ENCODE peak calls at places on chromosomes 12 and 14, in seven cellular contexts. S, D, E, C, A, M and T are unnamed samples.

GRCh38 chr12:72790273-72790672 is 518.1 kb downstream of the TRHDE start:
- DNase-seq in S (no peak), A (no peak), C (no peak), D (no peak), M (peak), E (peak), T (no peak)

GRCh38 chr12:99130808-99131538 is 485.9 kb downstream of the APAF1 start:
- DNase-seq in C (peak), A (no peak), S (no peak), E (no peak), D (peak), M (no peak), T (no peak)

GRCh38 chr12:22037952-22038351 is 8.1 kb upstream of the CMAS start:
- DNase-seq in S (no peak), A (no peak), E (peak), D (no peak), C (no peak), M (no peak), T (no peak)

GRCh38 chr12:89225401-89225800 is 126.9 kb downstream of the DUSP6 start:
- DNase-seq in E (peak), D (peak), S (no peak), A (peak), C (no peak), M (peak), T (no peak)

GRCh38 chr14:22852599-22852939 is 16.2 kb downstream of the MMP14 start:
- DNase-seq in D (no peak), E (no peak), S (no peak), M (no peak), C (no peak), A (no peak), T (no peak)

GRCh38 chr12:6230321-6231110 is 30.3 kb downstream of the CD9 start:
- DNase-seq in C (no peak), D (peak), A (peak), E (peak), S (peak), M (no peak), T (no peak)

GRCh38 chr12:70722584-70723343 is 85.5 kb upstream of the PTPRB start:
- DNase-seq in A (peak), M (no peak), C (peak), D (peak), E (no peak), S (no peak), T (no peak)

GRCh38 chr12:2064078-2064507 is 11.3 kb downstream of the CACNA1C start:
- DNase-seq in C (peak), D (peak), M (no peak), A (peak), S (no peak), E (peak), T (no peak)

GRCh38 chr12:121273364-121273896 is 23.1 kb downstream of the CAMKK2 start:
- DNase-seq in A (no peak), C (no peak), D (no peak), E (no peak), S (no peak), M (no peak), T (no peak)

GRCh38 chr14:38143651-38144505 is 63.8 kb upstream of the SSTR1 start:
- DNase-seq in D (peak), E (no peak), A (peak), C (peak), S (no peak), M (peak), T (peak)

GRCh38 chr12:7130537-7130790 is 293 bp downstream of the CLSTN3 start:
- DNase-seq in S (no peak), C (no peak), D (no peak), E (no peak), A (no peak), M (no peak), T (no peak)

GRCh38 chr12:94815958-94816357 is 165.6 kb upstream of the TMCC3 start:
- DNase-seq in E (no peak), C (no peak), A (no peak), D (no peak), S (no peak), M (no peak), T (no peak)

GRCh38 chr12:25496098-25496587 is 56.9 kb downstream of the LMNTD1 start:
- DNase-seq in S (no peak), A (peak), C (no peak), M (peak), D (peak), E (no peak), T (peak)

GRCh38 chr14:94738786-94739185 is 31.1 kb downstream of the GSC start:
- DNase-seq in A (peak), M (no peak), D (no peak), E (no peak), S (no peak), C (peak), T (no peak)

GRCh38 chr12:92574046-92574783 is 128.6 kb upstream of the PLEKHG7 start:
- DNase-seq in S (no peak), D (peak), M (no peak), A (peak), C (peak), E (peak), T (no peak)

GRCh38 chr12:49223122-49223521 is 34.2 kb upstream of the TUBA1A start:
- DNase-seq in C (no peak), A (no peak), D (no peak), M (no peak), S (no peak), E (no peak), T (no peak)

GRCh38 chr14:95265106-95266094 is 54.3 kb downstream of the CLMN start:
- DNase-seq in E (peak), A (peak), S (peak), M (peak), C (peak), D (peak), T (peak)

GRCh38 chr14:33563492-33563891 is 387.4 kb downstream of the EGLN3 start:
- DNase-seq in D (peak), A (no peak), M (no peak), C (no peak), S (no peak), E (peak), T (no peak)

GRCh38 chr12:48882325-48882687 is 16.6 kb upstream of the RND1 start:
- DNase-seq in E (no peak), A (peak), D (peak), M (no peak), S (no peak), C (no peak), T (no peak)

GRCh38 chr12:107832441-107832840 is 57.9 kb downstream of the ASCL4 start:
- DNase-seq in S (no peak), A (no peak), C (no peak), E (no peak), M (no peak), D (no peak), T (no peak)

GRCh38 chr12:31900271-31900670 is 58.9 kb upstream of the RESF1 start:
- DNase-seq in C (no peak), D (no peak), S (no peak), M (no peak), A (no peak), E (peak), T (no peak)

GRCh38 chr14:91714805-91715204 is 17.1 kb downstream of the CATSPERB start:
- DNase-seq in S (no peak), M (no peak), D (no peak), A (no peak), C (no peak), E (no peak), T (no peak)

GRCh38 chr12:40692617-40693502 is 621 bp downstream of the CNTN1 start:
- DNase-seq in A (no peak), M (no peak), E (peak), S (peak), C (peak), D (no peak), T (no peak)

GRCh38 chr12:54222609-54223008 is 33.8 kb upstream of the SMUG1 start:
- DNase-seq in S (no peak), E (peak), A (peak), D (peak), C (no peak), M (peak), T (peak)

GRCh38 chr14:30227871-30228270 is 300.2 kb upstream of the PRKD1 start:
- DNase-seq in M (peak), E (peak), C (no peak), A (peak), S (peak), D (peak), T (peak)

DNA sequence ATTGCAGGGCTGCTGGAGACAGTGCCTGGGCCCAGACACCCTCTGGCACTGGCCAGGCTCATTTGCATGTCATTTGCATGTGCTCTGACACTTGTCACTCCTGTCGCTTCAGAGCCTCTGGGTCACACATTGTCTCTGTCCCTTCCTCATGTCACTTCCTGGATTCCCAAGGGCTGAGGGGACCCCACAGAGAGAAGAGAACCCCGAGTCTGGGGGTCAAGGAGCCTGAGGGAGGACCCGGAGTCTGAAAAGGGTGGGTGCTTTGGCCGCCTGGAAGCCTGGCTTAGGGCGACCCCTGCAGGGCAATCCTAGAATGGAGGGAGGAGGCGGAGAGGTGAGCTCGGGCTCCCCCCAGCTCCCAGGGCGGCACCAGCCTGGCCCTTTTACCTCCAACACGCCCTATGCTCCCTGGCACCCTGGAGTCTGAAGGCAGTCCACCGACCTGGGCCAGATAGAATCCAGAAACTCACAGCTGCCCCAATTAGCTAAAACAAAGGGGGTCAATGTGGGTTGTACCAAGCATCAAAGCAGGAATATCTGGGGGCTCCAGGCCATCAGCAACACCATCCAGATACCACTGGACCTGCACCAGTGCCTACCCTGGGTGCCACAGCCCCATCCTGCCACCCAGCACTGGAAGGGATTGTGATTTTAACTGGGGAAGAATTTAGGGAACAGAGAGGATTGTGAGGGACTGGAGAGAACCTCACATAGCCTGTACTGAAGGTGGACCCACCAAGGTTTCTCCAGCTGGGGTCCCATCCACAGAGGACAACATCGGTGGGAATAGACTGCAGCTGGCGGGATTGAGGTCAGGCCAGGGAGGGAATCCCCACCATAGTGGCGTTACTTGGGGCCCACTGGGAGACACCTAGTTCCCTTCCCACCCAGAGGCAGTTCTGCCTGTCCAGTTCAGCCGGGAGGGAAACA is 21.8 kb upstream of the KRT78 start:
- DNase-seq in A (no peak), M (peak), E (peak), C (peak), S (peak), D (no peak), T (no peak)
- TF ChIP-seq CTCF in A (peak), M (peak), E (peak), C (peak), S (no peak), D (peak), T (peak)

GRCh38 chr14:59020382-59020781 is 168.1 kb upstream of the DAAM1 start:
- DNase-seq in A (peak), S (no peak), M (peak), C (peak), D (peak), E (peak), T (no peak)
- TF ChIP-seq CTCF in A (peak), S (no peak), M (peak), C (peak), D (peak), E (peak), T (peak)

GRCh38 chr12:132075714-132076553 is 68.2 kb downstream of the DDX51 start:
- DNase-seq in M (no peak), C (no peak), D (no peak), S (no peak), E (no peak), A (no peak), T (no peak)

GRCh38 chr12:132077322-132078100 is 66.6 kb downstream of the DDX51 start:
- DNase-seq in A (no peak), E (no peak), M (no peak), C (no peak), S (no peak), D (no peak), T (no peak)

GRCh38 chr12:132078190-132078589 is 65.9 kb downstream of the DDX51 start:
- DNase-seq in D (peak), S (peak), C (peak), A (peak), M (peak), E (no peak), T (peak)

GRCh38 chr12:132074216-132074615 is 69.9 kb downstream of the DDX51 start:
- DNase-seq in E (no peak), C (no peak), S (no peak), A (no peak), D (no peak), M (no peak), T (no peak)

DNA sequence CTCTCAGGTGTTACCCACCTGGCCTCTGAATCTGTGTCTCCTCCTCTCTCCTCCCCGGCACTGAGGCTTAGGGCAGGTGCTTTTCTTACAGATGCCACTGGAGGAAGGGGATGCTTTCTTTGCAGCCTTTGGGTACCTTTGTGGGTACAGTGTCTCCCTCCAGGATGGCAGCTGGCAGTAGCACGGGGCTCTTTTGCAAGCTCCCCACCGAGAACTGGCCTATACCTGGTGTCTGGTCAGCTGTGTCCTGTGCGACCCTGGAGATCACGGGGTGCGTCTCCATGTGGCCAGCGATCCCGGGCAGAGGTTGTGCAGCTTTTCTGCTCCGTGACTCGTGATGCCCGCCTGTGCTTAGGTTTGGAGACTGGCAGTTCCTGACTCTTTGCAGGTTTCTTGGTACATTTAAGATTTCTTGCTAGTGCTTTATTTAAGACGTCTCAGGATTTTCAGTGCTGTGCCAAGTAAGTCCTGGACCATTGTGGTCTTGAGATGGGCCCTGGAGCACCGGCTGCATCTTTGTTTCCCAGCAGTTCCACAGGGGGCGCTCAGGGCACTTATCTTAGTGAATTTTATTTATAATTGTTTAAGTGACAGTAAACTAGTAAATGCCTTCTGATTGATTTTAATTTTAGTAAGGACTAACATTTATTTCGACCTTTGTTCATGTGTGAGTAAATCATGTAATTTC is 68.9 kb downstream of the DDX51 start:
- DNase-seq in S (no peak), C (no peak), E (no peak), D (no peak), M (no peak), A (no peak), T (no peak)
- TF ChIP-seq CTCF in S (no peak), C (peak), E (peak), D (peak), M (peak), A (peak), T (no peak)

DNA sequence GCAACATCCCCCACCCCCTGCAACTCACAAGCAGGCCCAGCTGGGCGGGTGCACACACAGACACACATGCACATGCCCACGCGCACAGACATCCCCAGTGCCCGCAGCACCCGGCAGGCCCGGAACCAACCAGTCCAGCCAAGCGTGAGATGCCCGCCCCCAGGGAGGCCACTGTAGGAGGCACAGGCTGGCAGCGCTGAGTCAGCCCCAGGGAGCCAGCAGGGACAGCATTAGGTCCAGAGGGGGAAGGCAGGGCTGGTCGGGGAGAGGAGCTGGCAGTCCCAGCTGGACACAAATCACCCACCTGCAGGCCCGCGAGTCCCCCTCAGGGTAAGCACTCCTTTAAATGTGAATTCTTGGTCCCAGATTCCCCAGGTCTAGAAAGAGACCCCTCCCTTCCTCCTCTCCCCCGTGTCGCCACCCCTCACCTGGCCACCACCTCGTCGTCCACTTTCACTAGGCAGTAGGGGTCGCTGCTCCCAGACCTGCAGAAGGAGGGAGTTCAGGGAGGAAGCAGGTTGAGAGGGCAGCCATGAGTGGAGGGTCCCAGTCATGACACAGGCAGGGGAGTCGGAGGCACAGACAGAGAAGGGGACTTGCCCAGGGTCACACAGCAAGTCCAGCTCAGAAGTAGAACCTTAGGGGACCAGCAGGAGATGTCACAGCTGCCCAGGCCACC is 5.0 kb downstream of the RASAL1 start:
- DNase-seq in M (no peak), S (no peak), E (peak), D (no peak), A (no peak), C (no peak), T (no peak)
- TF ChIP-seq CTCF in M (peak), S (no peak), E (peak), D (no peak), A (no peak), C (no peak), T (peak)

DNA sequence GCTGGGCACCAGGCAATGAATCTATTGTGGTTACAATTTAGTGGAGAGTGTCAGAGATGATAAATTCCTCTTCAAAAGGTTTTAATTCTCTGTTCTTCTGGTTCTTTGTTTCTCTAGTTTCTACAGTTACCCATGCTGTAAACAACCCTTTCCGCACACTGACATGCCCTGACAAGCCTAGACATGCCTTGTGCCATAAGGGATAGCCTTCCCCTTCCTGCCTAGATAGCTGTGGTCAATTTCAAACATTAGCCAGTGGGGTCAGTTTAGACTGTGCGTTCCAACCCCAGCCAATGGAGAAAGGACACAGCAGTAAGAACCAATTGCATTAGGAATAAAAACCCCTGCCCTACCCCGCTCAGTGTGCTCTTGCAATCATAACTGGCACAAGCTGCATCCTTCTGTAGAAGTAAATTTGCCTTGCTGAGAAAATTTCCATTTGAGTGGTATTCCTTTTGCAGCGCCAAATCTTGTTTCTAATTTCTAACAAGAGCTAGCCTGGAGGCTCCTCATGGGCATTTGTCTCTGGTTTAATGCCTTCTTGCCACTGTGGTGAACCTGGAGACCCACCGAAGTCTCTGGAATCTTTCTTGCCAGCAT is 6.4 kb downstream of the EDDM3A start:
- DNase-seq in D (no peak), E (peak), C (no peak), S (no peak), M (no peak), A (no peak), T (no peak)
- TF ChIP-seq CTCF in D (no peak), E (no peak), C (no peak), S (no peak), M (no peak), A (no peak), T (no peak)